ENCODE peak calls at places on chromosomes 11 and 22, in four cellular contexts. One of them, this sample, is unnamed.

GRCh38 chr11:123174196-123175183 is 20.6 kb downstream of the CLMP start:
- DNase-seq in IMR-90: peak
- DNase-seq in A549: no peak
- DNase-seq in K562: no peak
- DNase-seq in this sample: no peak

GRCh38 chr11:95575517-95575916 is 214.1 kb downstream of the FAM76B start:
- DNase-seq in IMR-90: no peak
- DNase-seq in A549: no peak
- DNase-seq in K562: no peak
- DNase-seq in this sample: no peak

GRCh38 chr22:19142394-19142793 is 2.1 kb downstream of the ESS2 start:
- DNase-seq in IMR-90: no peak
- DNase-seq in A549: no peak
- DNase-seq in K562: no peak
- DNase-seq in this sample: no peak

GRCh38 chr11:63670738-63671321 is 346 bp downstream of the ATL3 start:
- DNase-seq in IMR-90: no peak
- DNase-seq in A549: peak
- DNase-seq in K562: no peak
- DNase-seq in this sample: no peak

GRCh38 chr22:20552450-20552894 is 45.1 kb downstream of the MED15 start:
- DNase-seq in IMR-90: peak
- DNase-seq in A549: no peak
- DNase-seq in K562: no peak
- DNase-seq in this sample: no peak

GRCh38 chr11:62138630-62139425 is 15.0 kb downstream of the INCENP start:
- DNase-seq in IMR-90: no peak
- DNase-seq in A549: no peak
- DNase-seq in K562: no peak
- DNase-seq in this sample: no peak

GRCh38 chr22:18156878-18157713 is 7.1 kb downstream of the USP18 start:
- DNase-seq in IMR-90: peak
- DNase-seq in A549: peak
- DNase-seq in K562: peak
- DNase-seq in this sample: peak

GRCh38 chr22:38338772-38339379 is 21.6 kb upstream of the CSNK1E start:
- DNase-seq in IMR-90: no peak
- DNase-seq in A549: no peak
- DNase-seq in K562: no peak
- DNase-seq in this sample: no peak

GRCh38 chr22:41280065-41280464 is 5.9 kb downstream of the RANGAP1 start:
- DNase-seq in IMR-90: no peak
- DNase-seq in A549: no peak
- DNase-seq in K562: no peak
- DNase-seq in this sample: no peak

GRCh38 chr11:26078217-26078821 is 253.6 kb upstream of the ANO3 start:
- DNase-seq in IMR-90: peak
- DNase-seq in A549: no peak
- DNase-seq in K562: no peak
- DNase-seq in this sample: no peak

GRCh38 chr11:106399075-106399500 is 321.6 kb downstream of the AASDHPPT start:
- DNase-seq in IMR-90: peak
- DNase-seq in A549: peak
- DNase-seq in K562: no peak
- DNase-seq in this sample: peak
- TF ChIP-seq RAD21 in IMR-90: no peak
- TF ChIP-seq RAD21 in A549: peak
- TF ChIP-seq RAD21 in K562: no peak
- TF ChIP-seq RAD21 in this sample: no peak

GRCh38 chr11:47443028-47443700 is 5.8 kb downstream of the RAPSN start:
- DNase-seq in IMR-90: no peak
- DNase-seq in A549: peak
- DNase-seq in K562: no peak
- DNase-seq in this sample: no peak

GRCh38 chr11:47440054-47440476 is 8.9 kb downstream of the RAPSN start:
- DNase-seq in IMR-90: no peak
- DNase-seq in A549: no peak
- DNase-seq in K562: no peak
- DNase-seq in this sample: no peak

GRCh38 chr11:47443817-47444216 is 5.1 kb downstream of the RAPSN start:
- DNase-seq in IMR-90: no peak
- DNase-seq in A549: no peak
- DNase-seq in K562: no peak
- DNase-seq in this sample: no peak

GRCh38 chr11:47442514-47442913 is 6.4 kb downstream of the RAPSN start:
- DNase-seq in IMR-90: no peak
- DNase-seq in A549: no peak
- DNase-seq in K562: no peak
- DNase-seq in this sample: no peak

GRCh38 chr11:47441421-47441820 is 7.5 kb downstream of the RAPSN start:
- DNase-seq in IMR-90: no peak
- DNase-seq in A549: no peak
- DNase-seq in K562: no peak
- DNase-seq in this sample: no peak
- TF ChIP-seq RAD21 in IMR-90: no peak
- TF ChIP-seq RAD21 in A549: no peak
- TF ChIP-seq RAD21 in K562: no peak
- TF ChIP-seq RAD21 in this sample: no peak

GRCh38 chr11:17443423-17443822 is 33.2 kb downstream of the ABCC8 start:
- DNase-seq in IMR-90: no peak
- DNase-seq in A549: no peak
- DNase-seq in K562: no peak
- DNase-seq in this sample: no peak
- TF ChIP-seq RAD21 in IMR-90: no peak
- TF ChIP-seq RAD21 in A549: no peak
- TF ChIP-seq RAD21 in K562: no peak
- TF ChIP-seq RAD21 in this sample: no peak

DNA sequence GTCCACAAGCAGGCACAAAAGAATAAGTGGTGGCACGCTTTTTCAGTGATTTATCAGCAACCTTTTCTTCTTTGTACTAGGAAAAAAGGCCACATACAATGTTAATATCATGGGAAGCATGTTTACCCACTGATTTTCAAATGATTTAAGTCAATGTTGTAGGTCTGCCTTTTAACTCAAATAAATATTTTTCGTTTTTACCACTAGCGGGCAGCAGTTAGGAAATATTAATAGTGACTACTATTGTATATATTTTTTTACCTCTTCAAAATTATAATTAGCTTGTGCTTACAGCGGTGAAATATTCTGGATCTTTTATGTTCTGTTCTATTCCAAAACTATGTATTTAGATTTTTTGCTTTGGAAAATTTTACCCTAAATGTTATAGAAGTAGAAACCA is 6.4 kb upstream of the SLC17A6 start:
- DNase-seq in IMR-90: no peak
- DNase-seq in A549: no peak
- DNase-seq in K562: no peak
- DNase-seq in this sample: no peak
- TF ChIP-seq RAD21 in IMR-90: no peak
- TF ChIP-seq RAD21 in A549: no peak
- TF ChIP-seq RAD21 in K562: no peak
- TF ChIP-seq RAD21 in this sample: no peak

DNA sequence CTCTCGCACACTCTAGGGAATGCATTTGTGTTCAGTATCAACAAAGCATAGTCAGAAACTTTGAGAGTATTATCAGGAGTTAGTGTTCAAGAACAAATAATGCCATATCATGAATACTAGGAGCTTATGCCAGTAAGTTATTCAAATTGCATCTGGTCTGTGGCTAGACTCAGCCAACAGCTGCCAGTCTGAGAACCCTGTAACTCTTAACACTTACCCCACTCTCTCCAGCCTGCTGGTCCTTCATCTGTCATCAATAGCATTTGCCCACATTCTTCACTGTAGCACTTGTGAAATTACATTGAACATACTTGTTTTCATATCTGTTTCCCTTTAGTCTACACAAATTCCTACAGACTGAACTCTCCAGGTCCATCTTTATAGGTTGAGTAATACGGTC is 1157.5 kb upstream of the RAG2 start:
- DNase-seq in IMR-90: no peak
- DNase-seq in A549: no peak
- DNase-seq in K562: no peak
- DNase-seq in this sample: no peak
- TF ChIP-seq RAD21 in IMR-90: no peak
- TF ChIP-seq RAD21 in A549: no peak
- TF ChIP-seq RAD21 in K562: no peak
- TF ChIP-seq RAD21 in this sample: no peak

DNA sequence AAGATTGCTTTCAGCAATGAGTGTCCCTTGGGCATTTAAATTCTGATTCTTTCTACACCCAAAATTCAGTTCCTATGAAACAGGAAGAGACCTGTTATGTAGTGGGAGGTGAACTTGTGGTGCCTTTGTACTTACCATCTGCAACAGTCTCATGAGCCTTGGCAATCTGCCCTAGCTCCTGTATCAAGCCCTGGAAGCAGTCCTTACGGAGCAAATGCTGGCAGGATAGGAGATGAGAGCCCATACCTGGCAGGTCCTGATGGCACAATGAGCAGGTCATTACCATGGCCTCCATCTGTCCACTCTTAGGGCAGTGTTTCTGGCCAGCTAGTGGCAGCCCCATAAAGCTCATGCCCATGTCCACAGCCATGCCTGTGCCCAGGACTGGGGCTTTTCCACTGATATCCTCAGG is 10.8 kb downstream of the TRIM66 start:
- DNase-seq in IMR-90: peak
- DNase-seq in A549: no peak
- DNase-seq in K562: no peak
- DNase-seq in this sample: no peak
- TF ChIP-seq RAD21 in IMR-90: no peak
- TF ChIP-seq RAD21 in A549: no peak
- TF ChIP-seq RAD21 in K562: no peak
- TF ChIP-seq RAD21 in this sample: no peak